ENCODE peak calls at places on chromosomes 11 and 22, in eight cellular contexts. T is psoas muscle, P is cardiac muscle cell, V is OCI-LY7, G is mammary epithelial cell, J is neural progenitor cell, Y is vagina, S is heart right ventricle. M is an unnamed sample. For H3K36me3, the result is how much of the 10 kb centered on the place peaks cover.

GRCh38 chr11:71300187-71300586 is 47.8 kb upstream of the SHANK2 start:
- DNase-seq in T (no peak), J (no peak), Y (peak), V (no peak), G (no peak), P (no peak), S (no peak), M (peak)

GRCh38 chr11:48093795-48094642 is 113.7 kb downstream of the PTPRJ start:
- DNase-seq in J (no peak), P (peak), S (peak), Y (no peak), T (no peak), V (no peak), G (no peak), M (no peak)

GRCh38 chr11:71580057-71581003 is 2.3 kb downstream of the KRTAP5-11 start:
- DNase-seq in S (peak), V (peak), T (peak), G (peak), P (peak), J (peak), Y (no peak), M (peak)

GRCh38 chr11:75200531-75200930 is 40.0 kb upstream of the TPBGL start:
- DNase-seq in S (no peak), Y (no peak), T (no peak), G (no peak), V (no peak), J (no peak), P (no peak), M (peak)

GRCh38 chr11:133526790-133527189 is 5.5 kb downstream of the OPCML start:
- DNase-seq in S (peak), Y (no peak), V (no peak), J (no peak), T (no peak), G (no peak), P (no peak), M (no peak)

GRCh38 chr11:118047749-118048148 is 29.1 kb upstream of the TMPRSS4 start:
- DNase-seq in S (no peak), G (no peak), P (no peak), Y (peak), J (no peak), T (no peak), V (no peak), M (no peak)

GRCh38 chr11:16780146-16780545 is 41.7 kb downstream of the C11orf58 start:
- DNase-seq in G (no peak), P (no peak), Y (no peak), S (no peak), V (no peak), J (no peak), T (no peak), M (peak)

GRCh38 chr11:1297011-1297575 is 12.3 kb downstream of the TOLLIP start:
- DNase-seq in P (no peak), Y (no peak), G (no peak), S (no peak), V (no peak), T (no peak), J (no peak), M (no peak)

GRCh38 chr11:87560352-87560751 is 522.6 kb downstream of the TMEM135 start:
- DNase-seq in Y (no peak), T (no peak), J (no peak), S (no peak), V (no peak), P (no peak), G (no peak), M (no peak)

GRCh38 chr22:43378011-43378704 is 33.7 kb upstream of the MPPED1 start:
- DNase-seq in V (no peak), G (no peak), Y (no peak), T (no peak), P (peak), S (no peak), J (no peak), M (no peak)

GRCh38 chr22:49328630-49329405 is 498.9 kb downstream of the BRD1 start:
- DNase-seq in V (no peak), P (no peak), Y (peak), G (no peak), S (no peak), J (no peak), T (no peak), M (no peak)

GRCh38 chr11:63915961-63916836 is 765 bp downstream of the RCOR2 start:
- DNase-seq in T (peak), J (peak), G (no peak), V (peak), Y (no peak), S (peak), P (peak), M (no peak)

GRCh38 chr11:10632483-10632882 is 61.1 kb downstream of the IRAG1 start:
- DNase-seq in J (no peak), Y (no peak), G (no peak), P (no peak), T (no peak), S (no peak), V (no peak), M (no peak)

GRCh38 chr11:65554057-65554818 is 3.9 kb downstream of the LTBP3 start:
- DNase-seq in T (no peak), P (no peak), Y (no peak), J (no peak), V (no peak), S (no peak), G (no peak), M (no peak)

GRCh38 chr11:47467372-47467771 is 18.4 kb upstream of the RAPSN start:
- DNase-seq in J (no peak), Y (no peak), T (no peak), S (no peak), G (no peak), P (no peak), V (no peak), M (peak)

GRCh38 chr22:48760481-48761238 is 1067.0 kb downstream of the BRD1 start:
- DNase-seq in T (no peak), Y (peak), G (no peak), S (no peak), P (no peak), V (no peak), J (no peak), M (peak)

GRCh38 chr11:93570759-93571413 is 27.7 kb upstream of the SMCO4 start:
- DNase-seq in Y (no peak), S (peak), G (peak), J (no peak), P (peak), V (no peak), T (peak), M (peak)

GRCh38 chr22:48675828-48676145 is 1151.9 kb downstream of the BRD1 start:
- DNase-seq in P (no peak), J (no peak), G (no peak), V (no peak), S (no peak), T (no peak), Y (no peak), M (no peak)

GRCh38 chr11:1116666-1117390 is 40.9 kb upstream of the MUC5AC start:
- DNase-seq in T (no peak), P (no peak), J (no peak), V (no peak), G (no peak), Y (no peak), S (no peak), M (peak)

GRCh38 chr11:61719968-61720367 is 32.5 kb upstream of the MYRF start:
- DNase-seq in T (no peak), S (no peak), V (no peak), P (no peak), Y (no peak), G (no peak), J (no peak), M (no peak)

GRCh38 chr11:81979444-81979843 is 754.2 kb downstream of the FAM181B start:
- DNase-seq in T (no peak), S (no peak), V (no peak), Y (no peak), G (no peak), J (no peak), P (no peak), M (no peak)

GRCh38 chr11:125952973-125953372 is 7.1 kb downstream of the VSIG10L2 start:
- DNase-seq in S (no peak), V (no peak), Y (peak), P (peak), T (peak), G (no peak), J (no peak), M (peak)

DNA sequence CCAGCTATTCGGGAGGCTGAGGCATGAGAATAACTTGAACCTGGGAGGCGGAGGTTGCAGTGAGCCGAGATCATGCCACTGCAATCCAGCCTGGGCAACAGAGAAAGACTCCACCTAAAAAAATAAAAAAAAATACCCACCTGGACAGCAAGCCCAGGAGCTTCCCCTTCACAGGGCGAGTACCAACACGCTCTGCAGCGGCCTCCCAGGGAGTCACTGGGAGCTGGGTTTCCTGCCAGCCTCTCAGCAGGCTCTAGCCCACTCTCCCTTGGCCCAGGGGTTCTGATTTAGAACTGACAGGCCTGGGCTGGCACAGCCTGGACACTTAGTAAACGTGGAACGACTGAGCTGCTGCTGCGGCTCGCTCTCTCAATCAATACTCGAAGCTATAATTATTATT is 2.0 kb upstream of the CABP7 start:
- DNase-seq in V (no peak), P (no peak), J (no peak), S (no peak), T (no peak), G (peak), Y (no peak), M (no peak)
- H3K4me3 ChIP-seq in V (no peak), P (no peak), J (no peak), S (no peak), T (no peak), G (no peak), Y (no peak), M (no peak)

GRCh38 chr11:128555606-128556005 is 31.8 kb downstream of the ETS1 start:
- DNase-seq in P (peak), Y (no peak), G (no peak), S (no peak), T (no peak), V (no peak), J (peak), M (no peak)
- TF ChIP-seq CTCF in P (peak), Y (no peak), G (peak), S (peak), T (peak), V (peak), J (peak), M (no peak)

GRCh38 chr22:31097941-31098632 is 9.3 kb downstream of the SELENOM start:
- DNase-seq in Y (no peak), J (no peak), T (no peak), G (no peak), S (no peak), P (no peak), V (no peak), M (no peak)
- H3K36me3 ChIP-seq in Y (half or more), J (under half), T (half or more), G (under half), S (under half), P (under half), V (under half), M (half or more)

GRCh38 chr11:2390091-2390870 is 10.3 kb upstream of the TSSC4 start:
- DNase-seq in S (no peak), J (no peak), Y (no peak), T (peak), V (no peak), G (no peak), P (no peak), M (no peak)
- H3K4me3 ChIP-seq in S (no peak), J (no peak), Y (no peak), T (no peak), V (peak), G (no peak), P (no peak), M (no peak)

DNA sequence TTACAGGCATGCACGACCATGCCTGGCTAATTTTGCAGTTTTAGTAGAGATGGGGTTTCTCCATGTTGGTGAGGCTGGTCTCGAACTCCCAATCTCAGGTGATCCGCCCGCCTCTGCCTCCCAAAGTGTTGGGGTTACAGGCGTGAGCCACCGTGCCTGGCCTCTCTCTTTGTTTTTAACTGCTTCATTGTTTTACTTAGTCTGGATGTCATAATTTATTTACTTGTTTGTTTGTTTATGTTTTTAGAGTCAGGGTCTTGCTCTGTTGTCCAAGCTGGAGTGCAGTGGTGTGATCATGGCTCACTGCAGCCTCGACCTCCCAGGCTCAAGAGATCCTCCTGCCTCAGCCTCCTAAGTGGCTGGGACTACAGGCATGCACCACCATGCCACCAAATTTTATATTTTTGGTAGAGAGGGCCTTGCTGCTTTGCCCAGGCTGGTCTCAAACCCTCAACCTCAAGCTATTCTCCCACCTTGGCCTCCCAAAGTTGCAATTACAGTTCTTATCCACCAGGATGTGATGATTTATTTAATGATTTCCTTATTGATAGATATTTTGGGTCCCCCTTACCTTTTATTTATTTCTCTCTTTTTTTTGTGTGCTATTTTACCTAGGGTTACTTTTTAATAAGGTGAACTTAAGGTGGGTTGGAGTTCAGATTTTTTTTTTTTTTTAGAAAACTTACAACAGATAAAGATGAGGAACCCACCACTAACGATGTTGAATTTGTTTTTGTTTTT is 52.6 kb upstream of the ADA2 start:
- DNase-seq in J (no peak), V (no peak), T (no peak), P (no peak), S (peak), G (no peak), Y (no peak), M (no peak)
- TF ChIP-seq CTCF in J (peak), V (peak), T (no peak), P (no peak), S (no peak), G (no peak), Y (no peak), M (no peak)

GRCh38 chr11:7384691-7385090 is 100.6 kb upstream of the OLFML1 start:
- DNase-seq in Y (no peak), J (no peak), V (no peak), P (no peak), G (no peak), S (no peak), T (no peak), M (no peak)
- H3K36me3 ChIP-seq in Y (under half), J (under half), V (under half), P (under half), G (under half), S (under half), T (under half), M (under half)

GRCh38 chr22:36456459-36456835 is 25.0 kb downstream of the TXN2 start:
- DNase-seq in P (no peak), S (no peak), G (no peak), T (no peak), V (no peak), J (no peak), Y (no peak), M (no peak)

GRCh38 chr22:36455571-36456458 is 25.6 kb downstream of the TXN2 start:
- DNase-seq in J (no peak), G (no peak), V (no peak), T (no peak), S (no peak), Y (no peak), P (no peak), M (no peak)

GRCh38 chr22:36453266-36453607 is 28.2 kb downstream of the TXN2 start:
- DNase-seq in S (no peak), Y (no peak), G (no peak), J (no peak), V (peak), P (no peak), T (no peak), M (no peak)

GRCh38 chr22:36453855-36454378 is 27.5 kb downstream of the TXN2 start:
- DNase-seq in Y (no peak), J (no peak), V (peak), T (no peak), P (no peak), G (no peak), S (no peak), M (no peak)

DNA sequence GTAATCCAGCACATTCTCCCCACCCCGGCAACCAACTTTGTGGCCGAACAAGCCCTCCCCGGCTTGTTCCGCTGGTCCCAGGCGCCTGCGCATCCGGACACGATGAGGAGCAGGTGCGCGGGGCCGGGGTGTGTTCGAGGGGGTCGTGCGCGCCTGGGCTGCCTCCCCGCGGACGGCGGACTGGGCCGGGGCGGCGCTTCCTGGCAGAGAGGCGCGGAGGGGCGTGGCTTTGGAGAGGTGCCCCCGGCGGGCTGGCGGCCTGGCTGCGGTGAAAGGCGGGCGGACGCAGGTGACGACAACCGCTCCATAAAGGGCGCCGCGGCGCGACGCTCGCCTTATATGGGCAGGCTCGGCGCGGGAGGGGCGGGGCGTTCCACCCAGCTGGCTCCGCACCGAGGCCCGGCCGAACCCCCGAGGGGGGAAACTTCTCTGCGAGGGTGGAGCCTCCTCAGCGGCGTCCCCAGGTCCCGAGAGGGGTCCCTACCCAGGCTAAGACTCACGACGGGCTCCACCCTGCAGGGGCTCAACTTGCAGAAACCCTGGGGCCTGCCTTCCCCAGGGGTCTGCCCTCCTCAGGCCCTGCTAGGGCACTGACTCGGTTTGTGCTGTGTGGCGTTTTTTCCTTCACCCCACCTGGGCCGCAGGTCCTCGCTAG is 26.4 kb downstream of the TXN2 start:
- DNase-seq in J (peak), S (peak), Y (no peak), T (peak), G (peak), P (peak), V (peak), M (peak)
- H3K4me3 ChIP-seq in J (peak), S (peak), Y (peak), T (peak), G (peak), P (peak), V (peak), M (peak)

DNA sequence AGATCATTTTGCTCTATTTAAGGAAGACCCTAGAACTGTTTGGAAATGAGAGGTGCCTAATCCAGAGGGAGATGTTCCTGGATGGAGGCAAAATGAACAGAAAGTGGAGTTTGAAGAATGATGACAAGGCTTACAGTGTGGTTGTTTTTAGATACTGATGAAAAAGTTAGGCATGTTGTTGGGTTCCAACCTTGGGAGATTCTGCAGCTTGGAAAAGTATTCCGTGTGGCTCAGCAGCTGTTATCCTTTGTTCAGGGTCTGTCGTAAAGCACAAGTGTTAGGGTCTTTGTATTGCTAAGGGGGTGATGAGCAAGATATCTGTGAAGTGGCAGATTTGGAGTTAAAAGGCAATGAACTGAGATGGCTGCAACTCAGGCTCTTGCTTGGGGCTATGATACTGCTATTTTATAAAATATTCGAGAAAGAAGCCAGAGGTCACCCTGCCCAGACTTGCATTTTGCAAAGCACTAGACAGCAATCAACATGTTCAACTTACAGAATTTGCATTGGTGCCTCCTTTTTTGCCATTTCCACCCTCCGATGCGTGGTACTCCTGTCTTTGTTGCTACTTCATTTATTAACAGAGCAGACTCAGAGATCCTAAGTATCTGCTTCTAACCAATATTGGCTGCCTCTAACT is 45.3 kb upstream of the POGLUT3 start:
- DNase-seq in G (no peak), P (no peak), T (no peak), Y (peak), J (no peak), V (no peak), S (no peak), M (no peak)
- TF ChIP-seq CTCF in G (no peak), P (no peak), T (no peak), Y (no peak), J (no peak), V (no peak), S (no peak), M (no peak)

GRCh38 chr22:46538816-46539163 is 1.4 kb upstream of the CELSR1 start:
- DNase-seq in P (peak), J (no peak), G (peak), Y (no peak), T (no peak), V (no peak), S (no peak), M (no peak)
- H3K36me3 ChIP-seq in P (under half), J (under half), G (under half), Y (under half), T (under half), V (under half), S (under half), M (under half)